ENCODE peak calls at places on chromosome 2, in eight cellular contexts. B is neural crest cell, A is tibial artery, O is left ventricle myocardium inferior, P is fibroblast of pulmonary artery, N is lower leg skin, K is nephron progenitor cell, C is fibroblast of lung. I is an unnamed sample.

GRCh38 chr2:241000831-241001321 is 2.5 kb downstream of the SNED1 start:
- DNase-seq in A (peak), O (peak), P (no peak), B (no peak), N (peak), C (no peak), K (no peak), I (no peak)

GRCh38 chr2:111659361-111660281 is 224.4 kb downstream of the ANAPC1 start:
- DNase-seq in P (peak), A (peak), N (peak), K (no peak), B (no peak), O (peak), C (peak), I (no peak)

GRCh38 chr2:174597347-174598047 is at the start of gene WIPF1:
- DNase-seq in C (peak), A (no peak), O (no peak), P (peak), B (no peak), K (no peak), N (no peak), I (no peak)

GRCh38 chr2:11656252-11656651 is 13.7 kb downstream of the NTSR2 start:
- DNase-seq in B (no peak), A (no peak), K (no peak), C (no peak), O (no peak), P (no peak), N (no peak), I (no peak)

GRCh38 chr2:99883356-99883867 is 259.0 kb downstream of the AFF3 start:
- DNase-seq in A (no peak), C (no peak), P (no peak), O (no peak), N (no peak), K (no peak), B (no peak), I (no peak)

GRCh38 chr2:71851094-71851755 is 296.4 kb downstream of the CYP26B1 start:
- DNase-seq in N (no peak), B (no peak), P (peak), K (no peak), C (no peak), O (peak), A (no peak), I (no peak)

GRCh38 chr2:137964066-137964858 is at the start of gene HNMT:
- DNase-seq in N (peak), C (peak), K (peak), A (peak), O (no peak), P (peak), B (peak), I (peak)

GRCh38 chr2:69053416-69053965 is 40.5 kb downstream of the ANTXR1 start:
- DNase-seq in P (peak), C (no peak), K (no peak), O (no peak), A (no peak), B (no peak), N (no peak), I (no peak)

GRCh38 chr2:164810843-164811242 is 30.8 kb downstream of the COBLL1 start:
- DNase-seq in B (no peak), O (no peak), A (no peak), P (peak), K (no peak), C (peak), N (no peak), I (no peak)

GRCh38 chr2:174797792-174798276 is 33.6 kb upstream of the CHRNA1 start:
- DNase-seq in B (no peak), A (no peak), O (no peak), N (no peak), C (peak), P (no peak), K (no peak), I (no peak)

DNA sequence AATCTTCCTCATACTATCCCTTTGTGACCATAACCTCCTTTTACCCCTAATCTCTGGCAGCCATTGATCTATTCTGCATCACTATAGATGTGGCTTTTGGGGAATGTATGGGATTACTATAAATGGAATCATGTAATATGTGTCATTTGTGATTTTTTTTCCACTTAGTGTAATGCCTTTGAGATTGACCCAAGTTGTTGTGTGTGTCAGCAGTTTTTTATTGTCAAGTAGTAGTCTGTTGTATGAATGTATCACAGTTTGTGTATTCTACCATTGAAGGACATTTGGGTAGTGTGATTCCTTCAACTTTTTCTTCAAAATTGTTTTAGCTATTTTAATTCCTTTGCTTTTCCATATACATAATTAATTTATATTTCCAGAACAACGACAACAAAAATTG is 18.6 kb downstream of the VRK2 start:
- DNase-seq in N (no peak), O (no peak), C (no peak), P (no peak), A (no peak), K (no peak), B (no peak), I (no peak)
- TF ChIP-seq CTCF in N (no peak), O (no peak), C (no peak), P (no peak), A (no peak), K (no peak), B (no peak), I (no peak)

GRCh38 chr2:197358927-197359326 is 48.3 kb upstream of the ANKRD44 start:
- DNase-seq in C (no peak), O (no peak), K (no peak), B (no peak), A (no peak), N (no peak), P (no peak), I (no peak)

GRCh38 chr2:197356136-197356535 is 45.6 kb upstream of the ANKRD44 start:
- DNase-seq in K (no peak), B (no peak), A (no peak), P (peak), O (no peak), C (no peak), N (no peak), I (no peak)

GRCh38 chr2:197360744-197361156 is 50.2 kb upstream of the ANKRD44 start:
- DNase-seq in B (no peak), A (no peak), K (no peak), P (no peak), N (no peak), C (peak), O (no peak), I (peak)

GRCh38 chr2:197357986-197358385 is 47.4 kb upstream of the ANKRD44 start:
- DNase-seq in B (no peak), C (no peak), O (no peak), A (no peak), P (no peak), N (no peak), K (no peak), I (no peak)

DNA sequence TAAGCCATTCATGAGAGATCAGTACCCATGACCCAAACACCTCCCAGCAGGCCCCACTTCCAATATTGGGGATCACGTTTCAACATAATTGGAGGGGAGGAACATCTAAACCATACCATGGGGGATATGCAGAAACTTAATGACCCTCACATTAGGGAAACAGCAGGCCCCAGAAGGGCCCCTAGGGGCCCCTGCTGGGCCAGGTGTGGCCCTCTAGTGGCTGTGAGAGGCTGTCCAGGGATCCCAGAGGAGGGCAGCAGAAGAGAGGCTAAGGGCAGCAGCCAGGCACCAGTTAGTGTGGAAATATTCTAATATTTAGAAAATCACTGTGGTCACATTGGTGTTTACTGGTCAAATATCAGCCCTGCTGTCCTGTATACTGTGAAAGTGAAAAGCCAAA is 49.3 kb upstream of the ANKRD44 start:
- DNase-seq in N (no peak), O (no peak), A (no peak), C (no peak), B (no peak), K (no peak), P (no peak), I (no peak)
- TF ChIP-seq CTCF in N (no peak), O (no peak), A (no peak), C (no peak), B (no peak), K (no peak), P (no peak), I (peak)

DNA sequence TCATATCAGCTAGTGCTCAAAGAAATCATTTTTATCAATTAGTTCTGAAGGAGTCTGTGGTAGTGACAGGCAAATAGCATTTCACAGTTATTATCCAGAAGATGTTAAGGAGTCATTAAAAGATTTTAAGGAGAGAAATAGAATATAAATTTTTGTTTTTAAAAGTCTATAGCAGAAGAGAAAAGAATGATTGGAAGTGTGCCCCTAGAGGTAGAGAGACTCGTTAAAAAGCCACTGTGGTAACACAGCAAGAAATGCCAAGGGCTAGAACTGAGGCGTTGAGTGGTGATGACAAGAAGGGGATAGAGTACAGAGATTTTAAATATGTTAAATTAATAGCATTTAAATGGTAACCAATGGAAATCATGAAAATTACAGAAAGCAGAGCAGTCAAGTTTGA is 78.3 kb downstream of the VWC2L start:
- DNase-seq in B (no peak), N (no peak), C (no peak), A (no peak), K (no peak), P (no peak), O (no peak), I (no peak)
- TF ChIP-seq CTCF in B (peak), N (no peak), C (no peak), A (no peak), K (no peak), P (no peak), O (no peak), I (peak)

GRCh38 chr2:43269074-43269572 is 42.7 kb upstream of the ZFP36L2 start:
- DNase-seq in N (peak), A (peak), P (peak), C (peak), O (peak), K (no peak), B (no peak), I (peak)
- TF ChIP-seq CTCF in N (no peak), A (no peak), P (peak), C (peak), O (peak), K (no peak), B (no peak), I (peak)